ENCODE peak calls at places on chromosomes 11 and 22, in eight cellular contexts. One of them, this sample, is unnamed.

GRCh38 chr11:44416776-44417175 is 106.8 kb upstream of the ALX4 start:
- DNase-seq in HCT116: no peak
- DNase-seq in hepatocyte: no peak
- DNase-seq in GM23248: no peak
- DNase-seq in MM.1S: peak
- DNase-seq in OCI-LY7: no peak
- DNase-seq in neural progenitor cell: no peak
- DNase-seq in GM23338: no peak
- DNase-seq in this sample: peak

GRCh38 chr11:15918674-15919073 is 437.7 kb downstream of the SOX6 start:
- DNase-seq in neural progenitor cell: no peak
- DNase-seq in GM23248: no peak
- DNase-seq in hepatocyte: no peak
- DNase-seq in GM23338: no peak
- DNase-seq in MM.1S: no peak
- DNase-seq in OCI-LY7: no peak
- DNase-seq in HCT116: no peak
- DNase-seq in this sample: no peak

GRCh38 chr22:46933526-46933925 is 171.1 kb downstream of the TBC1D22A start:
- DNase-seq in MM.1S: no peak
- DNase-seq in OCI-LY7: no peak
- DNase-seq in neural progenitor cell: no peak
- DNase-seq in HCT116: no peak
- DNase-seq in GM23248: no peak
- DNase-seq in GM23338: no peak
- DNase-seq in hepatocyte: no peak
- DNase-seq in this sample: no peak

GRCh38 chr11:31656051-31656450 is 146.5 kb downstream of the ELP4 start:
- DNase-seq in GM23248: peak
- DNase-seq in HCT116: no peak
- DNase-seq in GM23338: no peak
- DNase-seq in MM.1S: no peak
- DNase-seq in hepatocyte: no peak
- DNase-seq in neural progenitor cell: no peak
- DNase-seq in OCI-LY7: no peak
- DNase-seq in this sample: peak

GRCh38 chr22:27764722-27765236 is 36.8 kb downstream of the MN1 start:
- DNase-seq in GM23248: no peak
- DNase-seq in HCT116: no peak
- DNase-seq in hepatocyte: no peak
- DNase-seq in MM.1S: no peak
- DNase-seq in OCI-LY7: no peak
- DNase-seq in neural progenitor cell: no peak
- DNase-seq in GM23338: no peak
- DNase-seq in this sample: no peak

GRCh38 chr11:7600205-7600775 is 73.0 kb downstream of the CYB5R2 start:
- DNase-seq in neural progenitor cell: no peak
- DNase-seq in GM23248: peak
- DNase-seq in OCI-LY7: no peak
- DNase-seq in MM.1S: no peak
- DNase-seq in hepatocyte: peak
- DNase-seq in GM23338: no peak
- DNase-seq in HCT116: peak
- DNase-seq in this sample: peak

GRCh38 chr11:111347002-111347722 is 31.9 kb downstream of the POU2AF1 start:
- DNase-seq in hepatocyte: no peak
- DNase-seq in HCT116: no peak
- DNase-seq in GM23248: peak
- DNase-seq in GM23338: no peak
- DNase-seq in neural progenitor cell: no peak
- DNase-seq in MM.1S: no peak
- DNase-seq in OCI-LY7: no peak
- DNase-seq in this sample: no peak

GRCh38 chr22:49327411-49327810 is 500.3 kb downstream of the BRD1 start:
- DNase-seq in HCT116: no peak
- DNase-seq in GM23248: no peak
- DNase-seq in hepatocyte: no peak
- DNase-seq in OCI-LY7: no peak
- DNase-seq in neural progenitor cell: no peak
- DNase-seq in GM23338: no peak
- DNase-seq in MM.1S: no peak
- DNase-seq in this sample: no peak

GRCh38 chr11:77699425-77699824 is 61.8 kb upstream of the CLNS1A start:
- DNase-seq in OCI-LY7: no peak
- DNase-seq in MM.1S: no peak
- DNase-seq in neural progenitor cell: no peak
- DNase-seq in GM23338: no peak
- DNase-seq in GM23248: no peak
- DNase-seq in HCT116: no peak
- DNase-seq in hepatocyte: no peak
- DNase-seq in this sample: no peak

GRCh38 chr11:91158297-91158696 is 935.4 kb upstream of the CHORDC1 start:
- DNase-seq in MM.1S: no peak
- DNase-seq in HCT116: no peak
- DNase-seq in hepatocyte: no peak
- DNase-seq in GM23338: no peak
- DNase-seq in OCI-LY7: no peak
- DNase-seq in GM23248: no peak
- DNase-seq in neural progenitor cell: no peak
- DNase-seq in this sample: peak

GRCh38 chr11:111870522-111870886 is 877 bp downstream of the ALG9 start:
- DNase-seq in hepatocyte: no peak
- DNase-seq in GM23338: no peak
- DNase-seq in OCI-LY7: no peak
- DNase-seq in MM.1S: no peak
- DNase-seq in HCT116: no peak
- DNase-seq in neural progenitor cell: no peak
- DNase-seq in GM23248: no peak
- DNase-seq in this sample: no peak

GRCh38 chr22:32378703-32379272 is 21.1 kb downstream of the RFPL3 start:
- DNase-seq in OCI-LY7: peak
- DNase-seq in GM23248: peak
- DNase-seq in HCT116: peak
- DNase-seq in hepatocyte: peak
- DNase-seq in GM23338: peak
- DNase-seq in neural progenitor cell: peak
- DNase-seq in MM.1S: no peak
- DNase-seq in this sample: peak

GRCh38 chr11:123325535-123325934 is 104.5 kb upstream of the GRAMD1B start:
- DNase-seq in HCT116: no peak
- DNase-seq in hepatocyte: no peak
- DNase-seq in GM23248: no peak
- DNase-seq in OCI-LY7: no peak
- DNase-seq in neural progenitor cell: no peak
- DNase-seq in GM23338: no peak
- DNase-seq in MM.1S: no peak
- DNase-seq in this sample: no peak

DNA sequence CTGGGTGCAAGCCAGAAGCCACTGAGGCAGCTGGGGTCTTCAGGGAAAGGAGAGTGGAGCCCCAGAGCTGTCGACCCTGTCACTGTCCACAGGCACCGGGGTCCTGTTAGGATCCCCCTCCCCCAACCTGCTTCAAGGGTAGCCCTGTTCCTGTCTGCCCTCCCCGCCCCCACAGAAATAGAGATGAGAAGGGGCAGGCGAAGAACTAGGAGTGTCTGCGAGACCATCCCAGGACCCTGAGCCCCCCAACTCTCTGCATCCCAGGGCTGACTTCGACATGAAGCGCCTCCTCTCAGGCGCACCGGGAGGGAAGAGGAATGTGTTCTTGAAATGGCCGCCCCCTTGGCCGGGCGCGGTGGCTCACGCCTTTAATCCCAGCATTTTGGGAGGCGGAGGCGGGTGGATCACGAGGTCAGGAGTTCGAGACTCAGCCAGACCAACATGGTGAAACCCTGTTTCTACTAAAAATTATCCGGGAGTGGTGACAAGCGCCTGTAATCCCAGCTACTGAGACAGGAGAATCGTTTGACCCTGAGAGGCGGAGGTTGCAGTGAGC is 607 bp upstream of the ZNF70 start:
- DNase-seq in OCI-LY7: no peak
- DNase-seq in HCT116: no peak
- DNase-seq in neural progenitor cell: peak
- DNase-seq in hepatocyte: peak
- DNase-seq in GM23338: peak
- DNase-seq in MM.1S: no peak
- DNase-seq in GM23248: no peak
- DNase-seq in this sample: no peak
- TF ChIP-seq EZH2phosphoT487 in OCI-LY7: no peak
- TF ChIP-seq EZH2phosphoT487 in HCT116: no peak
- TF ChIP-seq EZH2phosphoT487 in neural progenitor cell: no peak
- TF ChIP-seq EZH2phosphoT487 in hepatocyte: no peak
- TF ChIP-seq EZH2phosphoT487 in GM23338: no peak
- TF ChIP-seq EZH2phosphoT487 in MM.1S: no peak
- TF ChIP-seq EZH2phosphoT487 in GM23248: no peak
- TF ChIP-seq EZH2phosphoT487 in this sample: no peak

GRCh38 chr11:116984186-116984585 is 114.0 kb downstream of the SIK3 start:
- DNase-seq in MM.1S: no peak
- DNase-seq in GM23248: peak
- DNase-seq in OCI-LY7: no peak
- DNase-seq in neural progenitor cell: no peak
- DNase-seq in GM23338: no peak
- DNase-seq in HCT116: no peak
- DNase-seq in hepatocyte: no peak
- DNase-seq in this sample: peak
- H3K4me3 ChIP-seq in MM.1S: no peak
- H3K4me3 ChIP-seq in GM23248: peak
- H3K4me3 ChIP-seq in OCI-LY7: no peak
- H3K4me3 ChIP-seq in neural progenitor cell: no peak
- H3K4me3 ChIP-seq in GM23338: no peak
- H3K4me3 ChIP-seq in HCT116: no peak
- H3K4me3 ChIP-seq in hepatocyte: no peak
- H3K4me3 ChIP-seq in this sample: no peak

DNA sequence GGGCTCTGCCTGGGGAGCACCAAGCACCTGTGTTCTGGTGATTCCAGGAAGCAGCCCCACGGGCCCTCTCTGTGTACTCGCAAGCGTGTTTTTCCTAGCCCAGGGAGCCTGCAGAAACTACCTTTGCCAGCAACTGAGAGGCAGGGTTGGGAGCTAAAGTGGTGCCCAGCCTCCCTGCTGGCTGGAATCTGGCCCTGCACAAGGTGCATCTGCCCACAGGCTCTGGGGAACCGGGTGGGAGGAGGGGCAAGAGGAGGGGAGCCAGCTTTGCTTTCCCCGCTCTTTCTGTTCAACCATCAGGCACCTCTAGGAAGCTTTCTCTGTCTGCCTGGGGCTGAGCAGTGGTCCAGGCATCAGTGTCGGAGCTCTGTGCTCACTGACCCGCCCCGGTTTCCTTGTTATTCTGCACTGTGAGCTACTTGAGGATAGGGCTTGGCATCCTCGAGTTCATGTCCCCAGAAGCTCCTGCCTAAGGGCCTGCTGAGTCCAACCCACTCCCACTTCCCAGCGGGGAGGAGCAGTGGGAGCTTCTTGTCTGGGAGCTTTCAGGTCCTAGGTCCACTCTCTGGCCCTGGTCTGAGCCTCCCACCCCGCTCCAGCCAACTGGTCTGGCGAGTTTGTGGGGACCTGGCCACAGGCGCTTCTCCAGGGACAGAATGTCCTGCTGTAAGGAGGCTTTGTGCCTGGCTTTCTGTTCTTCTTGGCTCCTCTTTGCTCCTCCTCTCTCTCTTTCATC is 14.9 kb downstream of the DAGLA start:
- DNase-seq in hepatocyte: no peak
- DNase-seq in GM23338: peak
- DNase-seq in neural progenitor cell: peak
- DNase-seq in MM.1S: no peak
- DNase-seq in OCI-LY7: no peak
- DNase-seq in GM23248: no peak
- DNase-seq in HCT116: no peak
- DNase-seq in this sample: peak
- TF ChIP-seq EZH2phosphoT487 in hepatocyte: no peak
- TF ChIP-seq EZH2phosphoT487 in GM23338: no peak
- TF ChIP-seq EZH2phosphoT487 in neural progenitor cell: no peak
- TF ChIP-seq EZH2phosphoT487 in MM.1S: no peak
- TF ChIP-seq EZH2phosphoT487 in OCI-LY7: no peak
- TF ChIP-seq EZH2phosphoT487 in GM23248: no peak
- TF ChIP-seq EZH2phosphoT487 in HCT116: no peak
- TF ChIP-seq EZH2phosphoT487 in this sample: no peak

GRCh38 chr11:26996056-26996455 is 2.1 kb downstream of the FIBIN start:
- DNase-seq in hepatocyte: no peak
- DNase-seq in GM23338: no peak
- DNase-seq in GM23248: peak
- DNase-seq in HCT116: no peak
- DNase-seq in neural progenitor cell: no peak
- DNase-seq in MM.1S: no peak
- DNase-seq in OCI-LY7: no peak
- DNase-seq in this sample: no peak
- H3K4me3 ChIP-seq in hepatocyte: no peak
- H3K4me3 ChIP-seq in GM23338: no peak
- H3K4me3 ChIP-seq in GM23248: peak
- H3K4me3 ChIP-seq in HCT116: no peak
- H3K4me3 ChIP-seq in neural progenitor cell: no peak
- H3K4me3 ChIP-seq in MM.1S: no peak
- H3K4me3 ChIP-seq in OCI-LY7: no peak
- H3K4me3 ChIP-seq in this sample: no peak

GRCh38 chr22:34776827-34777226 is 289.1 kb upstream of the ISX start:
- DNase-seq in GM23338: no peak
- DNase-seq in MM.1S: no peak
- DNase-seq in OCI-LY7: no peak
- DNase-seq in GM23248: no peak
- DNase-seq in hepatocyte: no peak
- DNase-seq in HCT116: no peak
- DNase-seq in neural progenitor cell: no peak
- DNase-seq in this sample: no peak

GRCh38 chr22:34781676-34782075 is 284.3 kb upstream of the ISX start:
- DNase-seq in OCI-LY7: no peak
- DNase-seq in HCT116: no peak
- DNase-seq in GM23338: no peak
- DNase-seq in GM23248: no peak
- DNase-seq in MM.1S: no peak
- DNase-seq in hepatocyte: no peak
- DNase-seq in neural progenitor cell: no peak
- DNase-seq in this sample: no peak
- TF ChIP-seq EZH2phosphoT487 in OCI-LY7: no peak
- TF ChIP-seq EZH2phosphoT487 in HCT116: no peak
- TF ChIP-seq EZH2phosphoT487 in GM23338: no peak
- TF ChIP-seq EZH2phosphoT487 in GM23248: no peak
- TF ChIP-seq EZH2phosphoT487 in MM.1S: no peak
- TF ChIP-seq EZH2phosphoT487 in hepatocyte: no peak
- TF ChIP-seq EZH2phosphoT487 in neural progenitor cell: no peak
- TF ChIP-seq EZH2phosphoT487 in this sample: no peak

This sample was measured in PC-3.